ENCODE peak calls at places on chromosomes 2 and 18, in eight cellular contexts. One of them, this sample, is unnamed.

GRCh38 chr18:63002305-63002704 is 287.0 kb downstream of the PHLPP1 start:
- DNase-seq in spleen: peak
- DNase-seq in DND-41: no peak
- DNase-seq in IMR-90: no peak
- DNase-seq in tibial nerve: no peak
- DNase-seq in vagina: no peak
- DNase-seq in GM06990: no peak
- DNase-seq in heart right ventricle: no peak
- DNase-seq in this sample: no peak

GRCh38 chr2:42046819-42047487 is 868 bp upstream of the PKDCC start:
- DNase-seq in spleen: no peak
- DNase-seq in DND-41: no peak
- DNase-seq in IMR-90: no peak
- DNase-seq in tibial nerve: peak
- DNase-seq in vagina: peak
- DNase-seq in GM06990: no peak
- DNase-seq in heart right ventricle: peak
- DNase-seq in this sample: peak

GRCh38 chr2:207162319-207162718 is 3.4 kb downstream of the KLF7 start:
- DNase-seq in spleen: no peak
- DNase-seq in DND-41: no peak
- DNase-seq in IMR-90: no peak
- DNase-seq in tibial nerve: no peak
- DNase-seq in vagina: no peak
- DNase-seq in GM06990: no peak
- DNase-seq in heart right ventricle: no peak
- DNase-seq in this sample: no peak

GRCh38 chr18:55982992-55983391 is 395.0 kb upstream of the TCF4 start:
- DNase-seq in spleen: no peak
- DNase-seq in DND-41: no peak
- DNase-seq in IMR-90: peak
- DNase-seq in tibial nerve: no peak
- DNase-seq in vagina: no peak
- DNase-seq in GM06990: no peak
- DNase-seq in heart right ventricle: no peak
- DNase-seq in this sample: no peak

GRCh38 chr2:105744091-105744908 is 412 bp upstream of the NCK2 start:
- DNase-seq in spleen: peak
- DNase-seq in DND-41: peak
- DNase-seq in IMR-90: peak
- DNase-seq in tibial nerve: peak
- DNase-seq in vagina: no peak
- DNase-seq in GM06990: peak
- DNase-seq in heart right ventricle: peak
- DNase-seq in this sample: no peak

GRCh38 chr2:142822190-142822589 is 55.3 kb upstream of the KYNU start:
- DNase-seq in spleen: no peak
- DNase-seq in DND-41: no peak
- DNase-seq in IMR-90: no peak
- DNase-seq in tibial nerve: no peak
- DNase-seq in vagina: no peak
- DNase-seq in GM06990: no peak
- DNase-seq in heart right ventricle: no peak
- DNase-seq in this sample: no peak

GRCh38 chr2:46984642-46985476 is 69.3 kb upstream of the MCFD2 start:
- DNase-seq in spleen: peak
- DNase-seq in DND-41: peak
- DNase-seq in IMR-90: peak
- DNase-seq in tibial nerve: peak
- DNase-seq in vagina: peak
- DNase-seq in GM06990: peak
- DNase-seq in heart right ventricle: no peak
- DNase-seq in this sample: peak

GRCh38 chr2:237699870-237700582 is 72.6 kb downstream of the LRRFIP1 start:
- DNase-seq in spleen: peak
- DNase-seq in DND-41: no peak
- DNase-seq in IMR-90: no peak
- DNase-seq in tibial nerve: no peak
- DNase-seq in vagina: peak
- DNase-seq in GM06990: no peak
- DNase-seq in heart right ventricle: no peak
- DNase-seq in this sample: no peak

GRCh38 chr2:201881382-201881720 is 75.0 kb downstream of the CDK15 start:
- DNase-seq in spleen: no peak
- DNase-seq in DND-41: no peak
- DNase-seq in IMR-90: peak
- DNase-seq in tibial nerve: no peak
- DNase-seq in vagina: no peak
- DNase-seq in GM06990: no peak
- DNase-seq in heart right ventricle: no peak
- DNase-seq in this sample: no peak

GRCh38 chr2:222296911-222297599 is 1.7 kb downstream of the PAX3 start:
- DNase-seq in spleen: peak
- DNase-seq in DND-41: no peak
- DNase-seq in IMR-90: no peak
- DNase-seq in tibial nerve: no peak
- DNase-seq in vagina: no peak
- DNase-seq in GM06990: no peak
- DNase-seq in heart right ventricle: no peak
- DNase-seq in this sample: no peak

GRCh38 chr18:3584897-3585460 is 135.0 kb downstream of the TGIF1 start:
- DNase-seq in spleen: no peak
- DNase-seq in DND-41: no peak
- DNase-seq in IMR-90: no peak
- DNase-seq in tibial nerve: no peak
- DNase-seq in vagina: no peak
- DNase-seq in GM06990: no peak
- DNase-seq in heart right ventricle: no peak
- DNase-seq in this sample: no peak

GRCh38 chr2:232142049-232142448 is 180.5 kb downstream of the DIS3L2 start:
- DNase-seq in spleen: no peak
- DNase-seq in DND-41: peak
- DNase-seq in IMR-90: peak
- DNase-seq in tibial nerve: no peak
- DNase-seq in vagina: no peak
- DNase-seq in GM06990: no peak
- DNase-seq in heart right ventricle: no peak
- DNase-seq in this sample: no peak

GRCh38 chr18:57121542-57122112 is 25.3 kb upstream of the BOD1L2 start:
- DNase-seq in spleen: no peak
- DNase-seq in DND-41: no peak
- DNase-seq in IMR-90: no peak
- DNase-seq in tibial nerve: no peak
- DNase-seq in vagina: no peak
- DNase-seq in GM06990: no peak
- DNase-seq in heart right ventricle: no peak
- DNase-seq in this sample: no peak

GRCh38 chr2:63047534-63048281 is 2.9 kb upstream of the OTX1 start:
- DNase-seq in spleen: peak
- DNase-seq in DND-41: no peak
- DNase-seq in IMR-90: no peak
- DNase-seq in tibial nerve: no peak
- DNase-seq in vagina: no peak
- DNase-seq in GM06990: peak
- DNase-seq in heart right ventricle: no peak
- DNase-seq in this sample: no peak

GRCh38 chr18:69597561-69597960 is 196.9 kb downstream of the DOK6 start:
- DNase-seq in spleen: no peak
- DNase-seq in DND-41: no peak
- DNase-seq in IMR-90: no peak
- DNase-seq in tibial nerve: no peak
- DNase-seq in vagina: no peak
- DNase-seq in GM06990: no peak
- DNase-seq in heart right ventricle: no peak
- DNase-seq in this sample: no peak

GRCh38 chr2:38037757-38038615 is 38.0 kb downstream of the CYP1B1 start:
- DNase-seq in spleen: no peak
- DNase-seq in DND-41: no peak
- DNase-seq in IMR-90: peak
- DNase-seq in tibial nerve: peak
- DNase-seq in vagina: no peak
- DNase-seq in GM06990: peak
- DNase-seq in heart right ventricle: peak
- DNase-seq in this sample: no peak

GRCh38 chr18:57446322-57446721 is 11.1 kb downstream of the ONECUT2 start:
- DNase-seq in spleen: no peak
- DNase-seq in DND-41: peak
- DNase-seq in IMR-90: peak
- DNase-seq in tibial nerve: no peak
- DNase-seq in vagina: no peak
- DNase-seq in GM06990: no peak
- DNase-seq in heart right ventricle: no peak
- DNase-seq in this sample: no peak

GRCh38 chr2:224210495-224211472 is 171.7 kb upstream of the SERPINE2 start:
- DNase-seq in spleen: no peak
- DNase-seq in DND-41: no peak
- DNase-seq in IMR-90: no peak
- DNase-seq in tibial nerve: no peak
- DNase-seq in vagina: no peak
- DNase-seq in GM06990: no peak
- DNase-seq in heart right ventricle: no peak
- DNase-seq in this sample: no peak

GRCh38 chr2:168480356-168480755 is 24.3 kb downstream of the CERS6 start:
- DNase-seq in spleen: no peak
- DNase-seq in DND-41: no peak
- DNase-seq in IMR-90: no peak
- DNase-seq in tibial nerve: no peak
- DNase-seq in vagina: no peak
- DNase-seq in GM06990: no peak
- DNase-seq in heart right ventricle: no peak
- DNase-seq in this sample: no peak
- TF ChIP-seq CTCF in spleen: no peak
- TF ChIP-seq CTCF in DND-41: no peak
- TF ChIP-seq CTCF in IMR-90: no peak
- TF ChIP-seq CTCF in tibial nerve: no peak
- TF ChIP-seq CTCF in vagina: no peak
- TF ChIP-seq CTCF in GM06990: no peak
- TF ChIP-seq CTCF in heart right ventricle: no peak
- TF ChIP-seq CTCF in this sample: no peak

DNA sequence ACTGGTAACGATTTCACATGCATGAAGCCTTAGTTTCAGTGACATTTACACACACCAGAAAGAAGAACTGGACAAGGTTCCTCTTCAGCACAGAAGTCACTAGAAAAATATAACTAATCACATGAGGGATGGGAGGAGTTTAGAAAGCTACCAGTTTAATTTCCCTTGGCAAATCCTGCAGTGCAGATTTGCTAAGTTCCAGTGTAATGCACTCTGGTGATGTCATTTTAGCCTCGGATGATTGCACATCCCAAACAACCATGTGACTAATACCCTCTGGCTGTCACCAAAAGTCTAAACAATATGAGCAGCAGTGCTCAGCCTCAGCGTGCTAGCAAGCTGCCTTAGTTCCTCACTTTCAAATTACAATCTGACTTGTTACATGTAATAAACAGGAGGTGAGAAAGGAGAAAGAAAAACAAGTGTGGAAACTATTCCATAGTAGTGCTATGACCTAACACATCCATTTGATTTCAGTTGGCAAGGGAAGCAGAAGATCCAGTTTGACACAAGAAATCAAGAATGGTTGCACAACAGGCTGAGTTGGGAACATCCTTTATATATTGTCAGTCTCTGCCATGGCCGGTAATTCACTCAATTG is 35.3 kb upstream of the PPP1CB start:
- DNase-seq in spleen: peak
- DNase-seq in DND-41: no peak
- DNase-seq in IMR-90: peak
- DNase-seq in tibial nerve: peak
- DNase-seq in vagina: peak
- DNase-seq in GM06990: peak
- DNase-seq in heart right ventricle: no peak
- DNase-seq in this sample: peak
- H3K4me3 ChIP-seq in spleen: no peak
- H3K4me3 ChIP-seq in DND-41: no peak
- H3K4me3 ChIP-seq in IMR-90: no peak
- H3K4me3 ChIP-seq in tibial nerve: no peak
- H3K4me3 ChIP-seq in vagina: no peak
- H3K4me3 ChIP-seq in GM06990: no peak
- H3K4me3 ChIP-seq in heart right ventricle: no peak
- H3K4me3 ChIP-seq in this sample: no peak

DNA sequence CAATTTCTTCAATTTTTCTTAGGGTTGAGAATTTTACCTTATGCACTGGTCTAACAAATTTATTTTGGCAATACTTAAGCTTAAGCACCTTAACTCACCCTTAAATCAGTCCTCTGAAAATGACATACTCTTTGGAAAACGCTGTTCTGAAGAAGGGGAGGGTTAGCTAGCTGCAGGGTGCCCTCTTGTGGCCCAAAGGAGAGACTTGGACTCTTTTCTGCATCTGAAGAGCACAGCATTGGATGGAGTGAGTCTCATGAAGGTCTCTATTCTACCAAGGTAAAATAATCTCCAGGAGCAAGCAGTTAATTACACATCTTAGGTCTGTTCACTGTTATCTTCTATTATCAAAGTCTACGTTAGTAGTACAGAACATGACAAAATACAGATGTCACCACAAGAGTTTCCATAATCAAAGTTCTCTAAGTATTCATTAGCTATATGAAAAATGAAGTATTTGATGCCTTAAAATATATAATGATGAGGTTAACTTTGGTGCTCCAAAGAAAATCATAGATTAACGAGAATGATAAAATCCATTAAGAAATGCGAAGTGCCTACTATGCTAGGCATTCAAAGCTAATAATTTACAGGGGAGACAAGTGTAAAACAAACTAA is 24.4 kb downstream of the PUM2 start:
- DNase-seq in spleen: no peak
- DNase-seq in DND-41: peak
- DNase-seq in IMR-90: peak
- DNase-seq in tibial nerve: peak
- DNase-seq in vagina: no peak
- DNase-seq in GM06990: no peak
- DNase-seq in heart right ventricle: no peak
- DNase-seq in this sample: no peak
- TF ChIP-seq CTCF in spleen: peak
- TF ChIP-seq CTCF in DND-41: peak
- TF ChIP-seq CTCF in IMR-90: peak
- TF ChIP-seq CTCF in tibial nerve: peak
- TF ChIP-seq CTCF in vagina: peak
- TF ChIP-seq CTCF in GM06990: peak
- TF ChIP-seq CTCF in heart right ventricle: peak
- TF ChIP-seq CTCF in this sample: peak

GRCh38 chr2:25316101-25316500 is 25.6 kb downstream of the DNMT3A start:
- DNase-seq in spleen: peak
- DNase-seq in DND-41: no peak
- DNase-seq in IMR-90: no peak
- DNase-seq in tibial nerve: no peak
- DNase-seq in vagina: no peak
- DNase-seq in GM06990: no peak
- DNase-seq in heart right ventricle: no peak
- DNase-seq in this sample: no peak
- H3K4me3 ChIP-seq in spleen: no peak
- H3K4me3 ChIP-seq in DND-41: no peak
- H3K4me3 ChIP-seq in IMR-90: no peak
- H3K4me3 ChIP-seq in tibial nerve: no peak
- H3K4me3 ChIP-seq in vagina: no peak
- H3K4me3 ChIP-seq in GM06990: no peak
- H3K4me3 ChIP-seq in heart right ventricle: no peak
- H3K4me3 ChIP-seq in this sample: no peak

GRCh38 chr2:130372833-130373807 is 17.3 kb downstream of the PTPN18 start:
- DNase-seq in spleen: peak
- DNase-seq in DND-41: no peak
- DNase-seq in IMR-90: no peak
- DNase-seq in tibial nerve: no peak
- DNase-seq in vagina: no peak
- DNase-seq in GM06990: no peak
- DNase-seq in heart right ventricle: no peak
- DNase-seq in this sample: no peak
- TF ChIP-seq CTCF in spleen: peak
- TF ChIP-seq CTCF in DND-41: no peak
- TF ChIP-seq CTCF in IMR-90: no peak
- TF ChIP-seq CTCF in tibial nerve: peak
- TF ChIP-seq CTCF in vagina: no peak
- TF ChIP-seq CTCF in GM06990: no peak
- TF ChIP-seq CTCF in heart right ventricle: no peak
- TF ChIP-seq CTCF in this sample: no peak